ENCODE peak calls at places on chromosome 19, in six cellular contexts. N is CD4-positive, alpha-beta T cell; F is aorta; G is testis; P is AG04449; B is activated T-cell treated with anti-CD3 and anti-CD28 coated beads for 1 hour. J is an unnamed sample.

GRCh38 chr19:12580180-12580694 is 29.0 kb upstream of the ZNF564 start:
- DNase-seq in N (no peak), F (no peak), G (no peak), P (peak; percentile 59), B (no peak), J (no peak)

GRCh38 chr19:50190439-50190891 is 13.0 kb upstream of the MYH14 start:
- DNase-seq in N (no peak), F (no peak), G (no peak), P (no peak), B (no peak), J (no peak)

GRCh38 chr19:54883228-54883627 is 9.2 kb downstream of the FCAR start:
- DNase-seq in N (no peak), F (no peak), G (no peak), P (no peak), B (no peak), J (no peak)

GRCh38 chr19:9836021-9836420 is 903 bp downstream of the PIN1 start:
- DNase-seq in N (no peak), F (no peak), G (peak; percentile 46), P (no peak), B (no peak), J (no peak)

GRCh38 chr19:30172643-30173242 is 199.4 kb upstream of the ZNF536 start:
- DNase-seq in N (no peak), F (no peak), G (no peak), P (no peak), B (no peak), J (no peak)

GRCh38 chr19:42386974-42387707 is 3.0 kb downstream of the CNFN start:
- DNase-seq in N (peak; percentile 50), F (peak; percentile 72), G (peak; percentile 75), P (no peak), B (peak; percentile 56), J (peak; percentile 65)

GRCh38 chr19:34128558-34129250 is 43.6 kb upstream of the LSM14A start:
- DNase-seq in N (no peak), F (no peak), G (no peak), P (no peak), B (no peak), J (no peak)

GRCh38 chr19:34990578-34991192 is 9.4 kb upstream of the GRAMD1A start:
- DNase-seq in N (no peak), F (no peak), G (no peak), P (no peak), B (no peak), J (no peak)

GRCh38 chr19:33532859-33533455 is 11.4 kb upstream of the PEPD start:
- DNase-seq in N (no peak), F (no peak), G (no peak), P (no peak), B (no peak), J (no peak)

GRCh38 chr19:23905771-23906170 is 8.9 kb upstream of the ZNF726 start:
- DNase-seq in N (no peak), F (no peak), G (no peak), P (no peak), B (no peak), J (no peak)

GRCh38 chr19:1453525-1454371 is 3.8 kb downstream of the APC2 start:
- DNase-seq in N (no peak), F (no peak), G (peak; percentile 84), P (no peak), B (no peak), J (no peak)

GRCh38 chr19:460877-461609 is at the start of gene SHC2:
- DNase-seq in N (no peak), F (no peak), G (no peak), P (no peak), B (no peak), J (no peak)

GRCh38 chr19:40771101-40771539 is 4.2 kb upstream of the MIA start:
- DNase-seq in N (no peak), F (no peak), G (peak; percentile 45), P (no peak), B (no peak), J (no peak)

GRCh38 chr19:12676384-12676792 is 5.3 kb downstream of the DHPS start:
- DNase-seq in N (peak; percentile 78), F (peak; percentile 89), G (peak; percentile 90), P (no peak), B (peak; percentile 85), J (peak; percentile 78)

GRCh38 chr19:49678970-49679831 is 2.1 kb downstream of the PRMT1 start:
- DNase-seq in N (no peak), F (no peak), G (no peak), P (no peak), B (no peak), J (no peak)